ENCODE peak calls at places on chromosomes 12 and 14, in five cellular contexts. R, H, L, N and T are unnamed samples.
A peak's percentile ranks its signal among the peaks of the same experiment; 100 is the strongest.

GRCh38 chr12:182381-182883 is 31.5 kb downstream of the SLC6A12 start:
- DNase-seq in R (no peak), L (peak; percentile 50), H (no peak), N (peak; percentile 70), T (peak; percentile 34)

GRCh38 chr14:34359423-34360120 is 102.5 kb downstream of the SPTSSA start:
- DNase-seq in L (peak; percentile 53), H (peak; percentile 47), R (no peak), N (no peak), T (no peak)

GRCh38 chr12:112858776-112859175 is 48.0 kb upstream of the OAS1 start:
- DNase-seq in N (no peak), L (no peak), R (no peak), H (no peak), T (no peak)

GRCh38 chr14:98791661-98792060 is 480.3 kb downstream of the BCL11B start:
- DNase-seq in N (no peak), H (no peak), R (no peak), L (no peak), T (no peak)

GRCh38 chr14:23034498-23035302 is at the start of gene PSMB5:
- DNase-seq in R (peak; percentile 96), N (peak; percentile 95), L (peak; percentile 98), H (peak; percentile 85), T (peak; percentile 92)

GRCh38 chr12:16454481-16454880 is 107.0 kb downstream of the MGST1 start:
- DNase-seq in N (no peak), R (no peak), H (no peak), L (peak; percentile 25), T (no peak)

GRCh38 chr12:96720363-96720705 is 186.7 kb upstream of the NEDD1 start:
- DNase-seq in N (peak; percentile 9), R (no peak), L (no peak), H (peak; percentile 33), T (no peak)

GRCh38 chr12:3119192-3119744 is 42.1 kb downstream of the TSPAN9 start:
- DNase-seq in N (no peak), R (no peak), H (no peak), L (peak; percentile 66), T (no peak)

GRCh38 chr14:96138241-96138640 is 66.4 kb upstream of the BDKRB2 start:
- DNase-seq in L (no peak), N (no peak), R (no peak), H (no peak), T (no peak)

GRCh38 chr12:4280351-4281163 is 7.0 kb downstream of the CCND2 start:
- DNase-seq in R (no peak), N (no peak), H (peak; percentile 72), L (no peak), T (no peak)

GRCh38 chr12:52867636-52868035 is 18.8 kb upstream of the KRT78 start:
- DNase-seq in N (no peak), H (peak; percentile 83), L (no peak), R (peak; percentile 96), T (peak; percentile 86)

GRCh38 chr12:91127296-91127695 is 16.0 kb upstream of the LUM start:
- DNase-seq in H (no peak), R (no peak), N (no peak), L (no peak), T (no peak)

GRCh38 chr12:6958609-6959375 is 7.6 kb downstream of the PTPN6 start:
- DNase-seq in N (no peak), R (no peak), L (no peak), H (peak; percentile 58), T (peak; percentile 52)

GRCh38 chr12:132278421-132279183 is 50.8 kb downstream of the GALNT9 start:
- DNase-seq in H (no peak), N (no peak), R (no peak), L (no peak), T (peak; percentile 30)

GRCh38 chr14:22131749-22132476 is 457.1 kb downstream of the DAD1 start:
- DNase-seq in H (no peak), L (peak; percentile 13), N (peak; percentile 3), R (no peak), T (no peak)

GRCh38 chr12:19530631-19531020 is 91.3 kb downstream of the AEBP2 start:
- DNase-seq in R (no peak), L (peak; percentile 65), H (no peak), N (no peak), T (no peak)

GRCh38 chr14:73943083-73943482 is 6.8 kb downstream of the FAM161B start:
- DNase-seq in L (peak; percentile 80), N (peak; percentile 39), H (no peak), R (peak; percentile 81), T (no peak)

GRCh38 chr14:79342942-79343341 is 868.4 kb downstream of the DIO2 start:
- DNase-seq in N (no peak), R (no peak), L (no peak), H (no peak), T (no peak)

GRCh38 chr14:92683041-92683440 is 65.4 kb downstream of the LGMN start:
- DNase-seq in N (no peak), R (no peak), L (no peak), H (no peak), T (no peak)

GRCh38 chr14:77040995-77041744 is 12.7 kb upstream of the IRF2BPL start:
- DNase-seq in H (no peak), N (no peak), R (no peak), L (no peak), T (no peak)

GRCh38 chr14:105479438-105480164 is 5.0 kb downstream of the CRIP2 start:
- DNase-seq in N (no peak), R (no peak), L (no peak), H (peak; percentile 47), T (no peak)

GRCh38 chr14:78737116-78737515 is 566.9 kb downstream of the NRXN3 start:
- DNase-seq in N (no peak), L (no peak), R (no peak), H (no peak), T (no peak)

GRCh38 chr14:94754391-94754942 is 15.4 kb downstream of the GSC start:
- DNase-seq in R (no peak), H (no peak), L (no peak), N (no peak), T (no peak)

GRCh38 chr12:92421701-92422100 is 276.1 kb upstream of the BTG1 start:
- DNase-seq in L (peak; percentile 34), R (no peak), N (peak; percentile 16), H (no peak), T (no peak)

GRCh38 chr14:59419383-59419782 is 45.8 kb downstream of the GPR135 start:
- DNase-seq in N (no peak), L (no peak), H (no peak), R (no peak), T (no peak)

GRCh38 chr12:108886873-108887629 is 7.2 kb downstream of the DAO start:
- DNase-seq in N (no peak), L (no peak), R (no peak), H (no peak), T (no peak)

GRCh38 chr12:110750784-110751461 is 8.2 kb upstream of the PPP1CC start:
- DNase-seq in L (no peak), H (no peak), N (no peak), R (no peak), T (no peak)

GRCh38 chr12:59446156-59446555 is 149.7 kb upstream of the SLC16A7 start:
- DNase-seq in R (no peak), L (no peak), H (no peak), N (no peak), T (no peak)

GRCh38 chr12:42481368-42481767 is 108.2 kb downstream of the PRICKLE1 start:
- DNase-seq in L (no peak), R (no peak), N (no peak), H (no peak), T (no peak)
- H3K4me3 ChIP-seq in L (no peak overlapping the region), R (no peak overlapping the region), N (no peak overlapping the region), H (no peak overlapping the region), T (peak overlapping the region; percentile 88)

GRCh38 chr12:21451529-21451928 is 14.1 kb downstream of the PYROXD1 start:
- DNase-seq in L (peak; percentile 62), N (peak; percentile 18), H (no peak), R (no peak), T (no peak)

GRCh38 chr12:21459474-21459873 is 22.0 kb downstream of the PYROXD1 start:
- DNase-seq in R (no peak), H (no peak), N (no peak), L (no peak), T (no peak)

GRCh38 chr12:21453312-21453852 is 15.9 kb downstream of the PYROXD1 start:
- DNase-seq in L (no peak), R (no peak), N (no peak), H (no peak), T (no peak)

GRCh38 chr12:21456291-21456780 is 18.9 kb downstream of the PYROXD1 start:
- DNase-seq in R (no peak), L (no peak), H (no peak), N (no peak), T (no peak)
- H3K4me3 ChIP-seq in R (no peak overlapping the region), L (no peak overlapping the region), H (no peak overlapping the region), N (no peak overlapping the region), T (no peak overlapping the region)

DNA sequence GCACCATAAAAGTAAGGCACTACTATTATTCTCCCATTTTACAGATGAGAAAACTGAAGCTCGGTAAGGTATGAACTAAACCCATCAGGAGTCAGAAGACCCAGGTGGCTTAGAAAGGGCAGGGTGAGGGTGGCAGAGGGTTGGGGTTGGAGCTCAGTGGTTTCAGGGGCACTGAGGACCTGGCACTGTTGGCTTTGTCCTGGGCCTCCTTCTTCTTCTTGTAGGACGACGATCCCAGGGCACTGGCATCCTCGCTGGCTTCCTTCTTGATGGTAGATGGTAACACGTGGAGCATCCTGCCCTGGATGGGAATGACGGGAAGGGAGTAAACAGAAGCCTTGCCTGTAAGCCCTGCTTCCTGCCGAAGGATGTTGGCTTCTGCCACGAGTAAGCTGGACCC is 19.9 kb downstream of the RBM19 start:
- DNase-seq in N (no peak), R (no peak), L (no peak), H (no peak), T (no peak)
- H3K4me3 ChIP-seq in N (no peak overlapping the region), R (no peak overlapping the region), L (no peak overlapping the region), H (no peak overlapping the region), T (no peak overlapping the region)

DNA sequence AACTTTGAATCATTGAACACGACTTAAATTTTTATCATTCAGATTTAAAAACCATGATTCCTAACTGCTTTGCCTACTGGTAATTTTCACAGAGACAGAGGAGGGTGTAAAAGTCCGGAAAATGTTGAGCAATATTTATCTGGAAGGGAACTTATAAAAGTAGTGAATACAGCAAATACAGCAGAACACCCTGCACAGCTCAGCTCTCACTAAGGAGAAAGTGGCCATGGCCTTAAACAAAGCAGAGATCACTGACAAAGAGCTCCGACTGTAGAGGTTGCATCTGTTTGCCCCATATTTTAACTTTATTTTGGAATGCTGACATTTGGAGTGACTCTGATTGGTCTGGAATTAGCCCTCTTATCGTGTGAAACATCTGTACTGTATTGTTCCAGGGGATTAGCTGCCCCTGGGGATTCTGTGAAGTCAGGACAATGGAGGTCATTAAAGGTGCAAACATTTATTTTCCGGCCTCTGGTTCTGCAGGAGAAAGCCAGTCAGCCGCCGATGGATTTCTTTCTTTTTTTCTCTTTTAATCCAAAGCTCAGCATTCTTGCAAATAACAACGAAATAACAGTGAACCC is 1275.6 kb upstream of the FLRT2 start:
- DNase-seq in L (peak; percentile 50), N (peak; percentile 2), R (no peak), H (no peak), T (no peak)
- H3K4me3 ChIP-seq in L (peak overlapping the region; percentile 11), N (no peak overlapping the region), R (no peak overlapping the region), H (no peak overlapping the region), T (no peak overlapping the region)